ENCODE peak calls at places on chromosomes 2 and 18, in ten cellular contexts. One of them, this sample, is unnamed.

GRCh38 chr18:73908323-73908722 is 239.3 kb downstream of the FBXO15 start:
- DNase-seq in gastrocnemius medialis: no peak
- DNase-seq in nephron progenitor cell: peak; percentile 72
- DNase-seq in ELR: peak; percentile 15
- DNase-seq in activated T-cell treated with anti-CD3 and anti-CD28 coated beads, Interleukin-2, amount 50 U/mL, for 72 hours: no peak
- DNase-seq in stimulated activated CD4-positive, alpha-beta T cell treated with anti-CD3 and anti-CD28 coated beads, Interleukin-15, amount 100 ng/mL, for 24 hours: no peak
- DNase-seq in neural progenitor cell: peak; percentile 71
- DNase-seq in HEK293T: peak; percentile 16
- DNase-seq in kidney glomerular epithelial cell: peak; percentile 1
- DNase-seq in IMR-90: peak; percentile 52
- DNase-seq in this sample: peak; percentile 83

GRCh38 chr2:1778566-1778965 is 34.3 kb upstream of the PXDN start:
- DNase-seq in stimulated activated CD4-positive, alpha-beta T cell treated with anti-CD3 and anti-CD28 coated beads, Interleukin-15, amount 100 ng/mL, for 24 hours: no peak
- DNase-seq in neural progenitor cell: no peak
- DNase-seq in ELR: no peak
- DNase-seq in activated T-cell treated with anti-CD3 and anti-CD28 coated beads, Interleukin-2, amount 50 U/mL, for 72 hours: no peak
- DNase-seq in gastrocnemius medialis: no peak
- DNase-seq in kidney glomerular epithelial cell: no peak
- DNase-seq in IMR-90: no peak
- DNase-seq in HEK293T: no peak
- DNase-seq in nephron progenitor cell: no peak
- DNase-seq in this sample: no peak

GRCh38 chr2:128228894-128229293 is 89.8 kb downstream of the HS6ST1 start:
- DNase-seq in nephron progenitor cell: no peak
- DNase-seq in activated T-cell treated with anti-CD3 and anti-CD28 coated beads, Interleukin-2, amount 50 U/mL, for 72 hours: no peak
- DNase-seq in IMR-90: peak; percentile 25
- DNase-seq in kidney glomerular epithelial cell: no peak
- DNase-seq in stimulated activated CD4-positive, alpha-beta T cell treated with anti-CD3 and anti-CD28 coated beads, Interleukin-15, amount 100 ng/mL, for 24 hours: no peak
- DNase-seq in HEK293T: no peak
- DNase-seq in gastrocnemius medialis: no peak
- DNase-seq in ELR: peak; percentile 54
- DNase-seq in neural progenitor cell: no peak
- DNase-seq in this sample: no peak

GRCh38 chr2:45275235-45275805 is 266.1 kb upstream of the SIX2 start:
- DNase-seq in ELR: peak; percentile 90
- DNase-seq in kidney glomerular epithelial cell: peak; percentile 66
- DNase-seq in activated T-cell treated with anti-CD3 and anti-CD28 coated beads, Interleukin-2, amount 50 U/mL, for 72 hours: no peak
- DNase-seq in neural progenitor cell: no peak
- DNase-seq in stimulated activated CD4-positive, alpha-beta T cell treated with anti-CD3 and anti-CD28 coated beads, Interleukin-15, amount 100 ng/mL, for 24 hours: no peak
- DNase-seq in IMR-90: peak; percentile 57
- DNase-seq in nephron progenitor cell: no peak
- DNase-seq in HEK293T: no peak
- DNase-seq in gastrocnemius medialis: no peak
- DNase-seq in this sample: no peak

GRCh38 chr2:127044977-127045654 is 61.8 kb downstream of the BIN1 start:
- DNase-seq in kidney glomerular epithelial cell: no peak
- DNase-seq in ELR: no peak
- DNase-seq in stimulated activated CD4-positive, alpha-beta T cell treated with anti-CD3 and anti-CD28 coated beads, Interleukin-15, amount 100 ng/mL, for 24 hours: no peak
- DNase-seq in activated T-cell treated with anti-CD3 and anti-CD28 coated beads, Interleukin-2, amount 50 U/mL, for 72 hours: no peak
- DNase-seq in neural progenitor cell: no peak
- DNase-seq in IMR-90: no peak
- DNase-seq in gastrocnemius medialis: no peak
- DNase-seq in nephron progenitor cell: no peak
- DNase-seq in HEK293T: no peak
- DNase-seq in this sample: no peak

GRCh38 chr2:11813951-11814350 is 67.5 kb downstream of the LPIN1 start:
- DNase-seq in activated T-cell treated with anti-CD3 and anti-CD28 coated beads, Interleukin-2, amount 50 U/mL, for 72 hours: no peak
- DNase-seq in gastrocnemius medialis: no peak
- DNase-seq in stimulated activated CD4-positive, alpha-beta T cell treated with anti-CD3 and anti-CD28 coated beads, Interleukin-15, amount 100 ng/mL, for 24 hours: no peak
- DNase-seq in kidney glomerular epithelial cell: no peak
- DNase-seq in nephron progenitor cell: no peak
- DNase-seq in HEK293T: no peak
- DNase-seq in neural progenitor cell: no peak
- DNase-seq in IMR-90: no peak
- DNase-seq in ELR: no peak
- DNase-seq in this sample: no peak

GRCh38 chr2:169276045-169276444 is 86.3 kb downstream of the LRP2 start:
- DNase-seq in activated T-cell treated with anti-CD3 and anti-CD28 coated beads, Interleukin-2, amount 50 U/mL, for 72 hours: no peak
- DNase-seq in gastrocnemius medialis: no peak
- DNase-seq in neural progenitor cell: no peak
- DNase-seq in IMR-90: no peak
- DNase-seq in HEK293T: no peak
- DNase-seq in ELR: peak; percentile 33
- DNase-seq in stimulated activated CD4-positive, alpha-beta T cell treated with anti-CD3 and anti-CD28 coated beads, Interleukin-15, amount 100 ng/mL, for 24 hours: no peak
- DNase-seq in nephron progenitor cell: no peak
- DNase-seq in kidney glomerular epithelial cell: peak; percentile 20
- DNase-seq in this sample: peak; percentile 46

GRCh38 chr2:197179744-197180498 is 130.7 kb downstream of the ANKRD44 start:
- DNase-seq in gastrocnemius medialis: no peak
- DNase-seq in kidney glomerular epithelial cell: peak; percentile 25
- DNase-seq in stimulated activated CD4-positive, alpha-beta T cell treated with anti-CD3 and anti-CD28 coated beads, Interleukin-15, amount 100 ng/mL, for 24 hours: no peak
- DNase-seq in IMR-90: peak; percentile 92
- DNase-seq in HEK293T: no peak
- DNase-seq in ELR: peak; percentile 32
- DNase-seq in activated T-cell treated with anti-CD3 and anti-CD28 coated beads, Interleukin-2, amount 50 U/mL, for 72 hours: no peak
- DNase-seq in nephron progenitor cell: peak; percentile 29
- DNase-seq in neural progenitor cell: no peak
- DNase-seq in this sample: peak; percentile 59

GRCh38 chr2:46590319-46590718 is 111.0 kb downstream of the TMEM247 start:
- DNase-seq in HEK293T: no peak
- DNase-seq in ELR: no peak
- DNase-seq in gastrocnemius medialis: no peak
- DNase-seq in stimulated activated CD4-positive, alpha-beta T cell treated with anti-CD3 and anti-CD28 coated beads, Interleukin-15, amount 100 ng/mL, for 24 hours: no peak
- DNase-seq in nephron progenitor cell: no peak
- DNase-seq in activated T-cell treated with anti-CD3 and anti-CD28 coated beads, Interleukin-2, amount 50 U/mL, for 72 hours: no peak
- DNase-seq in neural progenitor cell: no peak
- DNase-seq in kidney glomerular epithelial cell: no peak
- DNase-seq in IMR-90: no peak
- DNase-seq in this sample: no peak

GRCh38 chr2:75592888-75593287 is 32.1 kb upstream of the EVA1A start:
- DNase-seq in ELR: no peak
- DNase-seq in kidney glomerular epithelial cell: no peak
- DNase-seq in nephron progenitor cell: no peak
- DNase-seq in IMR-90: no peak
- DNase-seq in activated T-cell treated with anti-CD3 and anti-CD28 coated beads, Interleukin-2, amount 50 U/mL, for 72 hours: no peak
- DNase-seq in gastrocnemius medialis: no peak
- DNase-seq in HEK293T: no peak
- DNase-seq in stimulated activated CD4-positive, alpha-beta T cell treated with anti-CD3 and anti-CD28 coated beads, Interleukin-15, amount 100 ng/mL, for 24 hours: no peak
- DNase-seq in neural progenitor cell: no peak
- DNase-seq in this sample: no peak

GRCh38 chr2:24124003-24124585 is 825 bp downstream of the FAM228B start:
- DNase-seq in neural progenitor cell: no peak
- DNase-seq in gastrocnemius medialis: no peak
- DNase-seq in HEK293T: no peak
- DNase-seq in stimulated activated CD4-positive, alpha-beta T cell treated with anti-CD3 and anti-CD28 coated beads, Interleukin-15, amount 100 ng/mL, for 24 hours: no peak
- DNase-seq in nephron progenitor cell: no peak
- DNase-seq in IMR-90: peak; percentile 34
- DNase-seq in activated T-cell treated with anti-CD3 and anti-CD28 coated beads, Interleukin-2, amount 50 U/mL, for 72 hours: no peak
- DNase-seq in ELR: peak; percentile 44
- DNase-seq in kidney glomerular epithelial cell: peak; percentile 11
- DNase-seq in this sample: no peak

GRCh38 chr2:127149384-127149783 is 42.4 kb upstream of the BIN1 start:
- DNase-seq in HEK293T: no peak
- DNase-seq in activated T-cell treated with anti-CD3 and anti-CD28 coated beads, Interleukin-2, amount 50 U/mL, for 72 hours: no peak
- DNase-seq in kidney glomerular epithelial cell: peak; percentile 31
- DNase-seq in stimulated activated CD4-positive, alpha-beta T cell treated with anti-CD3 and anti-CD28 coated beads, Interleukin-15, amount 100 ng/mL, for 24 hours: no peak
- DNase-seq in IMR-90: peak; percentile 96
- DNase-seq in gastrocnemius medialis: no peak
- DNase-seq in ELR: peak; percentile 98
- DNase-seq in nephron progenitor cell: no peak
- DNase-seq in neural progenitor cell: no peak
- DNase-seq in this sample: no peak

GRCh38 chr2:99777656-99778290 is 288.0 kb upstream of the REV1 start:
- DNase-seq in nephron progenitor cell: no peak
- DNase-seq in kidney glomerular epithelial cell: no peak
- DNase-seq in IMR-90: no peak
- DNase-seq in stimulated activated CD4-positive, alpha-beta T cell treated with anti-CD3 and anti-CD28 coated beads, Interleukin-15, amount 100 ng/mL, for 24 hours: no peak
- DNase-seq in neural progenitor cell: no peak
- DNase-seq in ELR: no peak
- DNase-seq in activated T-cell treated with anti-CD3 and anti-CD28 coated beads, Interleukin-2, amount 50 U/mL, for 72 hours: no peak
- DNase-seq in HEK293T: no peak
- DNase-seq in gastrocnemius medialis: no peak
- DNase-seq in this sample: no peak

GRCh38 chr2:149068996-149069888 is 30.7 kb downstream of the LYPD6B start:
- DNase-seq in IMR-90: peak; percentile 61
- DNase-seq in HEK293T: no peak
- DNase-seq in stimulated activated CD4-positive, alpha-beta T cell treated with anti-CD3 and anti-CD28 coated beads, Interleukin-15, amount 100 ng/mL, for 24 hours: peak; percentile 19
- DNase-seq in nephron progenitor cell: no peak
- DNase-seq in activated T-cell treated with anti-CD3 and anti-CD28 coated beads, Interleukin-2, amount 50 U/mL, for 72 hours: peak; percentile 18
- DNase-seq in ELR: peak; percentile 87
- DNase-seq in neural progenitor cell: no peak
- DNase-seq in gastrocnemius medialis: no peak
- DNase-seq in kidney glomerular epithelial cell: no peak
- DNase-seq in this sample: no peak

GRCh38 chr18:10089881-10090280 is 176.1 kb downstream of the VAPA start:
- DNase-seq in ELR: no peak
- DNase-seq in activated T-cell treated with anti-CD3 and anti-CD28 coated beads, Interleukin-2, amount 50 U/mL, for 72 hours: no peak
- DNase-seq in neural progenitor cell: no peak
- DNase-seq in kidney glomerular epithelial cell: no peak
- DNase-seq in IMR-90: no peak
- DNase-seq in nephron progenitor cell: no peak
- DNase-seq in stimulated activated CD4-positive, alpha-beta T cell treated with anti-CD3 and anti-CD28 coated beads, Interleukin-15, amount 100 ng/mL, for 24 hours: no peak
- DNase-seq in gastrocnemius medialis: no peak
- DNase-seq in HEK293T: no peak
- DNase-seq in this sample: no peak

GRCh38 chr18:72601944-72602343 is 57.8 kb upstream of the CBLN2 start:
- DNase-seq in neural progenitor cell: no peak
- DNase-seq in nephron progenitor cell: no peak
- DNase-seq in ELR: no peak
- DNase-seq in HEK293T: no peak
- DNase-seq in IMR-90: no peak
- DNase-seq in activated T-cell treated with anti-CD3 and anti-CD28 coated beads, Interleukin-2, amount 50 U/mL, for 72 hours: no peak
- DNase-seq in gastrocnemius medialis: no peak
- DNase-seq in kidney glomerular epithelial cell: no peak
- DNase-seq in stimulated activated CD4-positive, alpha-beta T cell treated with anti-CD3 and anti-CD28 coated beads, Interleukin-15, amount 100 ng/mL, for 24 hours: no peak
- DNase-seq in this sample: no peak

GRCh38 chr2:40218679-40219078 is 233.2 kb downstream of the SLC8A1 start:
- DNase-seq in neural progenitor cell: no peak
- DNase-seq in IMR-90: no peak
- DNase-seq in HEK293T: no peak
- DNase-seq in gastrocnemius medialis: peak; percentile 4
- DNase-seq in nephron progenitor cell: no peak
- DNase-seq in activated T-cell treated with anti-CD3 and anti-CD28 coated beads, Interleukin-2, amount 50 U/mL, for 72 hours: no peak
- DNase-seq in kidney glomerular epithelial cell: no peak
- DNase-seq in stimulated activated CD4-positive, alpha-beta T cell treated with anti-CD3 and anti-CD28 coated beads, Interleukin-15, amount 100 ng/mL, for 24 hours: no peak
- DNase-seq in ELR: peak; percentile 7
- DNase-seq in this sample: no peak

GRCh38 chr2:207688597-207688996 is 22.8 kb upstream of the CCNYL1 start:
- DNase-seq in IMR-90: no peak
- DNase-seq in nephron progenitor cell: no peak
- DNase-seq in gastrocnemius medialis: no peak
- DNase-seq in activated T-cell treated with anti-CD3 and anti-CD28 coated beads, Interleukin-2, amount 50 U/mL, for 72 hours: no peak
- DNase-seq in stimulated activated CD4-positive, alpha-beta T cell treated with anti-CD3 and anti-CD28 coated beads, Interleukin-15, amount 100 ng/mL, for 24 hours: no peak
- DNase-seq in neural progenitor cell: no peak
- DNase-seq in ELR: no peak
- DNase-seq in HEK293T: no peak
- DNase-seq in kidney glomerular epithelial cell: no peak
- DNase-seq in this sample: no peak

GRCh38 chr2:128488429-128488828 is 169.8 kb upstream of the HS6ST1 start:
- DNase-seq in neural progenitor cell: no peak
- DNase-seq in gastrocnemius medialis: no peak
- DNase-seq in kidney glomerular epithelial cell: peak; percentile 21
- DNase-seq in ELR: no peak
- DNase-seq in HEK293T: no peak
- DNase-seq in nephron progenitor cell: no peak
- DNase-seq in activated T-cell treated with anti-CD3 and anti-CD28 coated beads, Interleukin-2, amount 50 U/mL, for 72 hours: no peak
- DNase-seq in IMR-90: no peak
- DNase-seq in stimulated activated CD4-positive, alpha-beta T cell treated with anti-CD3 and anti-CD28 coated beads, Interleukin-15, amount 100 ng/mL, for 24 hours: no peak
- DNase-seq in this sample: peak; percentile 69

GRCh38 chr2:241465543-241465942 is 42.8 kb downstream of the STK25 start:
- DNase-seq in gastrocnemius medialis: no peak
- DNase-seq in neural progenitor cell: no peak
- DNase-seq in ELR: no peak
- DNase-seq in nephron progenitor cell: no peak
- DNase-seq in HEK293T: no peak
- DNase-seq in activated T-cell treated with anti-CD3 and anti-CD28 coated beads, Interleukin-2, amount 50 U/mL, for 72 hours: no peak
- DNase-seq in kidney glomerular epithelial cell: no peak
- DNase-seq in IMR-90: no peak
- DNase-seq in stimulated activated CD4-positive, alpha-beta T cell treated with anti-CD3 and anti-CD28 coated beads, Interleukin-15, amount 100 ng/mL, for 24 hours: no peak
- DNase-seq in this sample: no peak

GRCh38 chr2:66317268-66317899 is 117.5 kb upstream of the MEIS1 start:
- DNase-seq in stimulated activated CD4-positive, alpha-beta T cell treated with anti-CD3 and anti-CD28 coated beads, Interleukin-15, amount 100 ng/mL, for 24 hours: no peak
- DNase-seq in activated T-cell treated with anti-CD3 and anti-CD28 coated beads, Interleukin-2, amount 50 U/mL, for 72 hours: no peak
- DNase-seq in neural progenitor cell: no peak
- DNase-seq in ELR: no peak
- DNase-seq in kidney glomerular epithelial cell: no peak
- DNase-seq in nephron progenitor cell: no peak
- DNase-seq in HEK293T: no peak
- DNase-seq in IMR-90: no peak
- DNase-seq in gastrocnemius medialis: no peak
- DNase-seq in this sample: no peak

GRCh38 chr2:98912221-98912851 is 23.7 kb downstream of the CRACDL start:
- DNase-seq in nephron progenitor cell: no peak
- DNase-seq in IMR-90: peak; percentile 89
- DNase-seq in neural progenitor cell: no peak
- DNase-seq in activated T-cell treated with anti-CD3 and anti-CD28 coated beads, Interleukin-2, amount 50 U/mL, for 72 hours: no peak
- DNase-seq in stimulated activated CD4-positive, alpha-beta T cell treated with anti-CD3 and anti-CD28 coated beads, Interleukin-15, amount 100 ng/mL, for 24 hours: no peak
- DNase-seq in ELR: peak; percentile 78
- DNase-seq in HEK293T: no peak
- DNase-seq in kidney glomerular epithelial cell: peak; percentile 91
- DNase-seq in gastrocnemius medialis: no peak
- DNase-seq in this sample: no peak

GRCh38 chr18:45526120-45526841 is 89.0 kb upstream of the SLC14A2 start:
- DNase-seq in HEK293T: no peak
- DNase-seq in activated T-cell treated with anti-CD3 and anti-CD28 coated beads, Interleukin-2, amount 50 U/mL, for 72 hours: no peak
- DNase-seq in neural progenitor cell: no peak
- DNase-seq in nephron progenitor cell: no peak
- DNase-seq in stimulated activated CD4-positive, alpha-beta T cell treated with anti-CD3 and anti-CD28 coated beads, Interleukin-15, amount 100 ng/mL, for 24 hours: no peak
- DNase-seq in kidney glomerular epithelial cell: no peak
- DNase-seq in ELR: no peak
- DNase-seq in gastrocnemius medialis: no peak
- DNase-seq in IMR-90: no peak
- DNase-seq in this sample: peak; percentile 74

GRCh38 chr2:128689971-128690370 is 371.3 kb upstream of the HS6ST1 start:
- DNase-seq in IMR-90: no peak
- DNase-seq in nephron progenitor cell: no peak
- DNase-seq in HEK293T: no peak
- DNase-seq in gastrocnemius medialis: no peak
- DNase-seq in neural progenitor cell: no peak
- DNase-seq in stimulated activated CD4-positive, alpha-beta T cell treated with anti-CD3 and anti-CD28 coated beads, Interleukin-15, amount 100 ng/mL, for 24 hours: no peak
- DNase-seq in kidney glomerular epithelial cell: no peak
- DNase-seq in ELR: no peak
- DNase-seq in activated T-cell treated with anti-CD3 and anti-CD28 coated beads, Interleukin-2, amount 50 U/mL, for 72 hours: no peak
- DNase-seq in this sample: no peak

GRCh38 chr2:241584446-241584845 is 25.9 kb downstream of the BOK start:
- DNase-seq in HEK293T: no peak
- DNase-seq in kidney glomerular epithelial cell: no peak
- DNase-seq in neural progenitor cell: no peak
- DNase-seq in gastrocnemius medialis: no peak
- DNase-seq in activated T-cell treated with anti-CD3 and anti-CD28 coated beads, Interleukin-2, amount 50 U/mL, for 72 hours: no peak
- DNase-seq in nephron progenitor cell: no peak
- DNase-seq in stimulated activated CD4-positive, alpha-beta T cell treated with anti-CD3 and anti-CD28 coated beads, Interleukin-15, amount 100 ng/mL, for 24 hours: no peak
- DNase-seq in IMR-90: peak; percentile 42
- DNase-seq in ELR: peak; percentile 74
- DNase-seq in this sample: no peak

GRCh38 chr2:142495141-142495540 is 364.3 kb upstream of the LRP1B start:
- DNase-seq in gastrocnemius medialis: no peak
- DNase-seq in neural progenitor cell: no peak
- DNase-seq in ELR: no peak
- DNase-seq in kidney glomerular epithelial cell: no peak
- DNase-seq in activated T-cell treated with anti-CD3 and anti-CD28 coated beads, Interleukin-2, amount 50 U/mL, for 72 hours: no peak
- DNase-seq in HEK293T: no peak
- DNase-seq in stimulated activated CD4-positive, alpha-beta T cell treated with anti-CD3 and anti-CD28 coated beads, Interleukin-15, amount 100 ng/mL, for 24 hours: no peak
- DNase-seq in nephron progenitor cell: no peak
- DNase-seq in IMR-90: no peak
- DNase-seq in this sample: peak; percentile 2

GRCh38 chr2:217666338-217666737 is 336.5 kb downstream of the TNS1 start:
- DNase-seq in activated T-cell treated with anti-CD3 and anti-CD28 coated beads, Interleukin-2, amount 50 U/mL, for 72 hours: peak; percentile 32
- DNase-seq in gastrocnemius medialis: no peak
- DNase-seq in kidney glomerular epithelial cell: peak; percentile 12
- DNase-seq in neural progenitor cell: no peak
- DNase-seq in stimulated activated CD4-positive, alpha-beta T cell treated with anti-CD3 and anti-CD28 coated beads, Interleukin-15, amount 100 ng/mL, for 24 hours: peak; percentile 9
- DNase-seq in nephron progenitor cell: no peak
- DNase-seq in HEK293T: no peak
- DNase-seq in ELR: peak; percentile 14
- DNase-seq in IMR-90: peak; percentile 80
- DNase-seq in this sample: no peak

GRCh38 chr2:218805627-218806026 is 23.7 kb downstream of the CYP27A1 start:
- DNase-seq in HEK293T: no peak
- DNase-seq in kidney glomerular epithelial cell: no peak
- DNase-seq in gastrocnemius medialis: peak; percentile 69
- DNase-seq in activated T-cell treated with anti-CD3 and anti-CD28 coated beads, Interleukin-2, amount 50 U/mL, for 72 hours: no peak
- DNase-seq in neural progenitor cell: no peak
- DNase-seq in stimulated activated CD4-positive, alpha-beta T cell treated with anti-CD3 and anti-CD28 coated beads, Interleukin-15, amount 100 ng/mL, for 24 hours: no peak
- DNase-seq in ELR: no peak
- DNase-seq in IMR-90: peak; percentile 80
- DNase-seq in nephron progenitor cell: no peak
- DNase-seq in this sample: peak; percentile 54

This sample was measured in left kidney.